ENCODE peak calls at places on chromosomes 7 and 10, in five cellular contexts. L is heart right ventricle, Q is adrenal gland, W is nephron progenitor cell, S is foreskin fibroblast. H is an unnamed sample.

GRCh38 chr10:88062385-88062784 is 199.0 kb downstream of the PTEN start:
- DNase-seq in W (no peak), Q (no peak), L (peak), S (no peak), H (no peak)

GRCh38 chr7:95199779-95200558 is 124.4 kb downstream of the PON1 start:
- DNase-seq in L (peak), S (peak), W (peak), Q (peak), H (peak)

GRCh38 chr10:101892782-101893391 is 49.3 kb upstream of the KCNIP2 start:
- DNase-seq in Q (no peak), W (no peak), L (no peak), S (no peak), H (no peak)

GRCh38 chr10:124705817-124706461 is 38.2 kb downstream of the FAM53B start:
- DNase-seq in L (no peak), S (no peak), W (no peak), Q (no peak), H (no peak)

GRCh38 chr7:85890244-85890811 is 703.5 kb upstream of the SEMA3D start:
- DNase-seq in Q (no peak), L (no peak), S (peak), W (no peak), H (no peak)

GRCh38 chr7:24812313-24812945 is 55.2 kb upstream of the GSDME start:
- DNase-seq in S (no peak), Q (peak), L (peak), W (peak), H (no peak)

GRCh38 chr7:139673230-139673629 is 104.6 kb downstream of the HIPK2 start:
- DNase-seq in L (no peak), Q (peak), S (no peak), W (no peak), H (no peak)

GRCh38 chr7:17402628-17403278 is 104.3 kb downstream of the AHR start:
- DNase-seq in Q (peak), W (no peak), L (no peak), S (no peak), H (no peak)

GRCh38 chr10:96044686-96045085 is 1.3 kb downstream of the CCNJ start:
- DNase-seq in S (peak), Q (no peak), L (no peak), W (no peak), H (no peak)

GRCh38 chr7:157474685-157475084 is 137.9 kb downstream of the DNAJB6 start:
- DNase-seq in L (no peak), S (no peak), W (peak), Q (no peak), H (peak)

GRCh38 chr10:76302491-76302890 is 871.1 kb downstream of the LRMDA start:
- DNase-seq in Q (no peak), L (no peak), W (no peak), S (no peak), H (no peak)

GRCh38 chr10:76303682-76304316 is 872.4 kb downstream of the LRMDA start:
- DNase-seq in S (peak), W (peak), Q (peak), L (peak), H (peak)

GRCh38 chr10:76299501-76299900 is 868.1 kb downstream of the LRMDA start:
- DNase-seq in S (no peak), Q (no peak), L (no peak), W (no peak), H (no peak)

GRCh38 chr10:76302936-76303656 is 871.7 kb downstream of the LRMDA start:
- DNase-seq in W (peak), S (no peak), L (no peak), Q (no peak), H (no peak)

GRCh38 chr10:76301950-76302349 is 870.5 kb downstream of the LRMDA start:
- DNase-seq in Q (no peak), S (no peak), L (no peak), W (no peak), H (no peak)
- TF ChIP-seq CTCF in Q (no peak), S (no peak), L (no peak), W (no peak), H (peak)

GRCh38 chr7:70027864-70028263 is 429.6 kb downstream of the AUTS2 start:
- DNase-seq in L (no peak), W (no peak), Q (no peak), S (no peak), H (no peak)
- TF ChIP-seq CTCF in L (no peak), W (no peak), Q (no peak), S (no peak), H (no peak)

GRCh38 chr7:21357146-21358097 is 70.5 kb upstream of the SP4 start:
- DNase-seq in S (no peak), Q (no peak), L (no peak), W (no peak), H (no peak)

GRCh38 chr7:21355406-21355874 is 72.4 kb upstream of the SP4 start:
- DNase-seq in Q (no peak), W (no peak), S (no peak), L (no peak), H (no peak)

GRCh38 chr7:21353388-21353780 is 74.5 kb upstream of the SP4 start:
- DNase-seq in Q (no peak), L (no peak), W (no peak), S (no peak), H (no peak)

GRCh38 chr7:21354284-21354683 is 73.6 kb upstream of the SP4 start:
- DNase-seq in L (no peak), S (no peak), W (no peak), Q (no peak), H (no peak)

GRCh38 chr7:21352540-21353387 is 75.1 kb upstream of the SP4 start:
- DNase-seq in S (no peak), W (no peak), Q (no peak), L (no peak), H (no peak)
- TF ChIP-seq CTCF in S (no peak), W (no peak), Q (no peak), L (no peak), H (no peak)

DNA sequence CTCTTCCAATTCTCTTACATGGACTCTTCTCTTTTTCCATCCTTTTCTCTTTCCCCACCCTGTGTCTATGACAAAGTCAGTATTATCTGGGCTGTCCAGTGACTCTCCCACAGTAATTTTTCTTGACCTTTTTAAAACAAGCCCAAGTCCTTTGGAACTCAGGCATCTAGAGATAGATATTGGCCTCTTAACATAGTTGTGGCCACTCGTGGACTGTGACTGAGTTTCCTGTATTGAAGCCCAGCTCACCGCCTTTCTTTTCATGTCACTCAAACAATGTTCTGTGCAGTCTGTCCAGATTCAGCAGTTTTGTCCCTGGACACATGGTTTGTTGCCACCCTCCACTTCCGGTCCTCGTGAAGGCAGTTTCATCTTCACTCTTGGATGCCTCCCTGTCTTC is 110.9 kb upstream of the CDC14C start:
- DNase-seq in W (no peak), S (no peak), L (no peak), Q (no peak), H (no peak)
- TF ChIP-seq CTCF in W (no peak), S (no peak), L (no peak), Q (no peak), H (no peak)